ENCODE peak calls at places on chromosomes 7 and 10, in five cellular contexts. S is A549; K is CD8-positive, alpha-beta T cell; D is neural crest cell; L is stomach. W is an unnamed sample.

GRCh38 chr10:107546239-107546638 is 381.7 kb upstream of the SORCS1 start:
- DNase-seq in S (no peak), K (no peak), D (no peak), L (no peak), W (no peak)

GRCh38 chr10:12782537-12782936 is 219.0 kb downstream of the CCDC3 start:
- DNase-seq in S (peak; percentile 61), K (no peak), D (peak; percentile 36), L (peak; percentile 47), W (no peak)

GRCh38 chr7:152128252-152128651 is 102.8 kb downstream of the GALNT11 start:
- DNase-seq in S (no peak), K (no peak), D (no peak), L (no peak), W (no peak)

GRCh38 chr10:77877461-77878344 is 48.9 kb downstream of the DLG5 start:
- DNase-seq in S (no peak), K (peak; percentile 30), D (peak; percentile 22), L (peak; percentile 44), W (no peak)

GRCh38 chr7:150965273-150965830 is 12.8 kb downstream of the KCNH2 start:
- DNase-seq in S (no peak), K (no peak), D (no peak), L (no peak), W (no peak)

GRCh38 chr10:17527530-17528146 is 73.2 kb upstream of the ST8SIA6 start:
- DNase-seq in S (peak; percentile 78), K (no peak), D (no peak), L (no peak), W (no peak)

GRCh38 chr7:55258631-55259030 is 106.5 kb upstream of the LANCL2 start:
- DNase-seq in S (no peak), K (no peak), D (no peak), L (no peak), W (no peak)

GRCh38 chr10:88062798-88063472 is 199.5 kb downstream of the PTEN start:
- DNase-seq in S (peak; percentile 27), K (no peak), D (no peak), L (no peak), W (no peak)

GRCh38 chr7:76310102-76310957 is 7.9 kb downstream of the HSPB1 start:
- DNase-seq in S (no peak), K (no peak), D (no peak), L (no peak), W (no peak)

GRCh38 chr10:103915794-103916193 is 2.2 kb downstream of the STN1 start:
- DNase-seq in S (no peak), K (no peak), D (no peak), L (peak; percentile 36), W (no peak)

GRCh38 chr7:27181176-27181520 is 3.9 kb downstream of the HOXA11 start:
- DNase-seq in S (no peak), K (no peak), D (no peak), L (no peak), W (no peak)

GRCh38 chr10:62323751-62324150 is 50.4 kb upstream of the ZNF365 start:
- DNase-seq in S (no peak), K (no peak), D (no peak), L (no peak), W (no peak)

GRCh38 chr7:39413866-39414668 is 152.1 kb upstream of the YAE1 start:
- DNase-seq in S (peak; percentile 49), K (no peak), D (peak; percentile 67), L (peak; percentile 50), W (no peak)

GRCh38 chr10:71045936-71046335 is 157.6 kb upstream of the PCBD1 start:
- DNase-seq in S (no peak), K (no peak), D (no peak), L (no peak), W (no peak)

GRCh38 chr10:63206997-63207952 is 74.1 kb downstream of the NRBF2 start:
- DNase-seq in S (no peak), K (no peak), D (no peak), L (no peak), W (no peak)

GRCh38 chr7:22270371-22270770 is 86.6 kb downstream of the RAPGEF5 start:
- DNase-seq in S (no peak), K (no peak), D (no peak), L (no peak), W (no peak)

DNA sequence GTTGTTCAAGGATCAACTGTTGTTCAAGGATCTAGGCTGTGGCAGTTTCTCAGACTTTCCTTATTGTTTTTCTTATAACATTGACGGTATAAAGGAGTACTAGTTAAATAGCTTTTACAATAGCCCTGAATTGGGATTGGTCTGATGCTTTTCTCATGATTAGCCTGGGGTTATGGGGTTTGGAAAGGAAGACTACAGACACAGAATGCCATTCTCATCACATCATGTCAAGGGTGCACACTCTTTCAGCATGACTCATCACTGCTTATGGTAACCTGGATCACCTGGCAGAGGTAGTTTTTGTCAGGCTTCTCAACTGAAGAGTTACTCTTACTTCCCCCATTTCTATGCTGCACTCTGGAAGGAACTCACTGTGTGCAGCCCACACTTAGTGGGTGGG is 194.2 kb upstream of the NPSR1 start:
- DNase-seq in S (peak; percentile 7), K (no peak), D (no peak), L (no peak), W (no peak)
- TF ChIP-seq CTCF in S (no peak), K (no peak), D (no peak), L (no peak), W (no peak)

GRCh38 chr10:30996481-30996980 is 35.1 kb downstream of the ZNF438 start:
- DNase-seq in S (no peak), K (no peak), D (no peak), L (no peak), W (no peak)
- TF ChIP-seq CTCF in S (no peak), K (no peak), D (no peak), L (no peak), W (no peak)

GRCh38 chr10:93742633-93743349 is 14.9 kb upstream of the LGI1 start:
- DNase-seq in S (no peak), K (no peak), D (no peak), L (no peak), W (no peak)

GRCh38 chr10:93749218-93749799 is 8.4 kb upstream of the LGI1 start:
- DNase-seq in S (no peak), K (no peak), D (no peak), L (no peak), W (no peak)

GRCh38 chr10:93751074-93751572 is 6.6 kb upstream of the LGI1 start:
- DNase-seq in S (no peak), K (no peak), D (no peak), L (no peak), W (no peak)

GRCh38 chr10:93745411-93746065 is 12.2 kb upstream of the LGI1 start:
- DNase-seq in S (peak; percentile 44), K (no peak), D (no peak), L (no peak), W (peak; percentile 43)

GRCh38 chr10:93746844-93747284 is 10.9 kb upstream of the LGI1 start:
- DNase-seq in S (peak; percentile 59), K (no peak), D (no peak), L (no peak), W (no peak)
- TF ChIP-seq CTCF in S (peak; percentile 37), K (no peak), D (peak; percentile 60), L (no peak), W (peak; percentile 45)

GRCh38 chr7:14305233-14305866 is 315.9 kb upstream of the ETV1 start:
- DNase-seq in S (no peak), K (no peak), D (no peak), L (no peak), W (no peak)
- TF ChIP-seq CTCF in S (no peak), K (no peak), D (peak; percentile 53), L (no peak), W (no peak)

GRCh38 chr7:111920329-111920728 is 285.9 kb downstream of the DOCK4 start:
- DNase-seq in S (no peak), K (no peak), D (no peak), L (no peak), W (no peak)
- TF ChIP-seq CTCF in S (no peak), K (no peak), D (no peak), L (no peak), W (no peak)

GRCh38 chr10:94213980-94214379 is 148.8 kb downstream of the NOC3L start:
- DNase-seq in S (no peak), K (no peak), D (no peak), L (no peak), W (no peak)
- TF ChIP-seq CTCF in S (no peak), K (no peak), D (no peak), L (no peak), W (no peak)

W was measured in D721Med.